ENCODE peak calls at places on chromosome 18, in four cellular contexts. N is effector memory CD4-positive, alpha-beta T cell; P is adrenal gland; M is right lobe of liver. Y is an unnamed sample.

GRCh38 chr18:48328473-48329205 is 80.5 kb downstream of the ZBTB7C start:
- DNase-seq in N (no peak), M (no peak), P (no peak), Y (no peak)

GRCh38 chr18:74768096-74768495 is 170.4 kb downstream of the ZNF407 start:
- DNase-seq in N (no peak), M (no peak), P (no peak), Y (no peak)

GRCh38 chr18:49510393-49511115 is 23.5 kb upstream of the C18orf32 start:
- DNase-seq in N (peak; percentile 20), M (peak; percentile 59), P (peak; percentile 62), Y (no peak)

GRCh38 chr18:3207565-3207964 is 12.2 kb downstream of the MYOM1 start:
- DNase-seq in N (no peak), M (no peak), P (no peak), Y (no peak)

GRCh38 chr18:37222383-37223378 is 342.9 kb downstream of the CELF4 start:
- DNase-seq in P (no peak), N (no peak), M (no peak), Y (no peak)

GRCh38 chr18:42255908-42256765 is 301.1 kb downstream of the PIK3C3 start:
- DNase-seq in P (no peak), M (no peak), N (no peak), Y (no peak)

GRCh38 chr18:52054301-52054700 is 285.7 kb upstream of the DCC start:
- DNase-seq in N (no peak), P (no peak), M (no peak), Y (no peak)

GRCh38 chr18:77679869-77680268 is 430.2 kb downstream of the GALR1 start:
- DNase-seq in N (no peak), P (no peak), M (no peak), Y (no peak)

GRCh38 chr18:64566461-64566860 is 417.6 kb upstream of the LINC00305 start:
- DNase-seq in M (no peak), N (no peak), P (no peak), Y (no peak)

GRCh38 chr18:59150236-59150635 is 10.6 kb downstream of the SEC11C start:
- DNase-seq in P (no peak), N (no peak), M (no peak), Y (no peak)

GRCh38 chr18:22563098-22563707 is 145.5 kb upstream of the CTAGE1 start:
- DNase-seq in M (no peak), N (no peak), P (peak; percentile 76), Y (no peak)

GRCh38 chr18:484749-485464 is 15.6 kb downstream of the COLEC12 start:
- DNase-seq in N (no peak), M (no peak), P (no peak), Y (no peak)

GRCh38 chr18:63192171-63192884 is 127.2 kb downstream of the BCL2 start:
- DNase-seq in N (no peak), M (no peak), P (no peak), Y (no peak)

GRCh38 chr18:3265564-3266033 is 3.7 kb downstream of the MYL12B start:
- DNase-seq in M (no peak), P (no peak), N (no peak), Y (no peak)

GRCh38 chr18:61323951-61324350 is 9.3 kb upstream of the CDH20 start:
- DNase-seq in P (no peak), N (no peak), M (no peak), Y (no peak)

GRCh38 chr18:58095655-58096054 is 51.6 kb downstream of the NEDD4L start:
- DNase-seq in N (no peak), P (peak; percentile 82), M (no peak), Y (no peak)

GRCh38 chr18:72672364-72673151 is 128.4 kb upstream of the CBLN2 start:
- DNase-seq in N (no peak), P (no peak), M (no peak), Y (no peak)

GRCh38 chr18:65749881-65750280 is 931 bp upstream of the CDH7 start:
- DNase-seq in P (no peak), M (no peak), N (no peak), Y (no peak)

GRCh38 chr18:2572144-2572682 is 856 bp downstream of the NDC80 start:
- DNase-seq in M (no peak), P (no peak), N (no peak), Y (no peak)

GRCh38 chr18:61333271-61333745 is at the start of gene CDH20:
- DNase-seq in P (no peak), N (no peak), M (no peak), Y (no peak)

GRCh38 chr18:4453712-4454547 is 1.2 kb downstream of the DLGAP1 start:
- DNase-seq in N (no peak), M (no peak), P (no peak), Y (no peak)

GRCh38 chr18:42649636-42650035 is 465.8 kb downstream of the RIT2 start:
- DNase-seq in P (no peak), M (no peak), N (no peak), Y (no peak)

DNA sequence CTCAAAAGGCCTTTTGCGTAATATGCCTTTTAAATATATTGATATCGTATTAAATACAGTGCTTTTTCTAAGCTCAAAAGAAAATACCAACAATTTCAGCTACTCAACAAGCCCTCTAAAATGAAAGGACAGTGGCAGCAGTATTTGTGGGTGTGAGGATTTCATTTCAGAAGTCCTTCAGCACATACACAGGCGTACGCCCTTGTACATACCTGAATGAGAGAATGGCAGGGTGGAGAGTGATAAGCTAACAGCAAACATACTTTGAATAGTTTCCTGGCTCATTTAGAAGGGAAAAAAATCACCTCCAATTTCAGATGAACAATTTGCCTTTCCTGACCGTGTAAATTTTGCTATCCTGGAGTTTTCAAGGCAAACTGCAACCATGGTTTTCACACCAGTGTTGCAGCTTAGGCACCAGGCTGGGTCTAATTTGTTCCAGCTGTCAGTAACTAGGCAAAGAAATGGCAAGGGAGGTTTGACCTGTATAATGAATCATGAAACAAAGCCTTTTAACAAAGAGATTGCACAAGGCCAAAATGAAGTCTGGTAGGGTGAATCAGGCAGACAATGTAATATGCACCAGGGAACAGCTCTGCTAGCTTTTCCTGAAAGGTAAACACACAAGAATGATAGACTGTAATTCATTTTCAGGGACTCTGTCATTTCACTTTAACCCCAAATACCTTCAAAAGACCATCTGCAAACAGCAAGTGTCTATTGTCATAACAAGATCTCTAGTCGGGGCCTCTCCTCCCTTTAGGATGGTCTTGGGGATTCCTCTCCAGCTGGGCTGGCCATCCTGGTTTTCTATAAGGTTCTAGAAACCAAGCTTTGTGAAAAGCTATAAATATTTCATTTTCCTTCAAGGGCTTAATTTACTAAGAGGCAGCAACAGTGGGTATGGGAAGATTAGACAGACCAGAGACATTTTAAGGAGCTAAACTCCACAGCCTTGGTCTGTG is 11.5 kb downstream of the ANKRD29 start:
- DNase-seq in M (no peak), P (no peak), N (no peak), Y (no peak)
- H3K27ac ChIP-seq in M (no peak overlapping the region), P (no peak overlapping the region), N (no peak overlapping the region), Y (peak overlapping the region; percentile 56)

DNA sequence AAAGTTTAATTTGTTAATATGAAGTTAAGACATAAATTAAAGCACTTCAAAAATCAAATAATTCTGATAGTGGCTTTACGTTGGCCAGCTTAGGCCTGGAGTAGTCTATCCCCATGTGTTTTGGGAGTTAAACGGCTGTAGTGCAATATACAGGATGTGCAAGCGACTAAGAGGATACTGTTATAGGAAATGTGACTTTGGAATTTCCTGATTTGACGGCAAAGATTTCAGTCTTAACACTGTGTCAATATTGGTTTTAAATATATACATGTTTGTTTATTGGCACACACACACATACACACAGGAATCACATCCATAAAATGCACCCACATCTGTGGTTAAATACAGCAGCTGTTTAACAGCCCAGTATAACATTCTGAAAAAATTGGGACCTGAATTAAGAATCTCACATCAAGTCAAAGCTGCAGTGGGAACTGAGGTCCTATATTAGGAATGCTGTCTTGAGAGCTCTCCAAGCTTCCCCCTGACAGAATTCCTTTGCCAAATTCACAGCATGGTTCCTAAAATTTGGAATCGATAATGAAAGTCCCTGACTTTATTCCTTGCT is 347.1 kb downstream of the TXNL1 start:
- DNase-seq in N (no peak), P (no peak), M (no peak), Y (no peak)
- H3K27ac ChIP-seq in N (no peak overlapping the region), P (no peak overlapping the region), M (no peak overlapping the region), Y (no peak overlapping the region)

GRCh38 chr18:26465431-26465830 is 82.9 kb downstream of the KCTD1 start:
- DNase-seq in P (no peak), N (no peak), M (no peak), Y (no peak)

GRCh38 chr18:26466026-26466425 is 82.3 kb downstream of the KCTD1 start:
- DNase-seq in N (no peak), M (no peak), P (no peak), Y (no peak)

GRCh38 chr18:26461405-26461804 is 86.9 kb downstream of the KCTD1 start:
- DNase-seq in N (no peak), P (no peak), M (no peak), Y (no peak)

GRCh38 chr18:26462304-26462703 is 86.0 kb downstream of the KCTD1 start:
- DNase-seq in N (no peak), P (no peak), M (no peak), Y (no peak)

GRCh38 chr18:26464128-26465011 is 84.0 kb downstream of the KCTD1 start:
- DNase-seq in M (no peak), N (no peak), P (no peak), Y (no peak)
- H3K27ac ChIP-seq in M (no peak overlapping the region), N (no peak overlapping the region), P (no peak overlapping the region), Y (no peak overlapping the region)

GRCh38 chr18:9617006-9617542 is 2.7 kb upstream of the PPP4R1 start:
- DNase-seq in M (no peak), N (no peak), P (no peak), Y (no peak)

GRCh38 chr18:9614401-9615279 is at the start of gene PPP4R1:
- DNase-seq in P (peak; percentile 85), M (peak; percentile 85), N (peak; percentile 40), Y (peak; percentile 86)

GRCh38 chr18:9615280-9615797 is 980 bp upstream of the PPP4R1 start:
- DNase-seq in M (no peak), P (no peak), N (no peak), Y (no peak)

GRCh38 chr18:9613550-9614400 is 584 bp downstream of the PPP4R1 start:
- DNase-seq in N (no peak), P (peak; percentile 69), M (peak; percentile 67), Y (peak; percentile 61)

GRCh38 chr18:9615973-9616559 is 1.7 kb upstream of the PPP4R1 start:
- DNase-seq in N (no peak), M (no peak), P (no peak), Y (no peak)
- H3K27ac ChIP-seq in N (no peak overlapping the region), M (no peak overlapping the region), P (no peak overlapping the region), Y (peak overlapping the region; percentile 98)

DNA sequence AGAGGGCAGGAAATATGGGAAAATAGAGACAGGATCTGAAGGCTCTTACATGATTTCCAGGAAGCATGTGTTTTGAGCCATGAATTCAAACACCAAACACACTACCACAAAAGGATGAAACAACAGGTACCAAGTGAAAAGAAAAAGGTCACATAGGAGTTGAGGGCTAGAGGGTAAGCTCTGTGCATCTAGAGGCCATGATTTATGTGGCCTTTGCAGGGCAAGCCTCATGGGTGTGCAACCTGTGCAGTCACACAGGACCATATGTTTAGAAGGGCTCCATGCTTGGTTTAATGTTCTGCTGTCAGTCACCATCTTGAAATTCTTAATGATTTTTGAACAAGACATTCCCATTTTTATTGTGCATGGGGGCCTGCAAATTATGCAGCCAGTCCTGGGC is 134.5 kb upstream of the CCDC68 start:
- DNase-seq in N (no peak), P (no peak), M (no peak), Y (no peak)
- H3K27ac ChIP-seq in N (no peak overlapping the region), P (no peak overlapping the region), M (no peak overlapping the region), Y (no peak overlapping the region)

GRCh38 chr18:13403786-13404549 is 185.4 kb downstream of the LDLRAD4 start:
- DNase-seq in M (no peak), N (no peak), P (peak; percentile 46), Y (no peak)
- H3K27ac ChIP-seq in M (no peak overlapping the region), N (no peak overlapping the region), P (no peak overlapping the region), Y (no peak overlapping the region)